ENCODE peak calls at places on chromosomes 1 and 21, in six cellular contexts. O is NCI-H1105 treated with DMSO at 0.1 percent for 48 hours; B is germinal center; L is H1; Z is naive thymus-derived CD8-positive, alpha-beta T cell; A is Calu3. W is an unnamed sample.
A peak's percentile ranks its signal among the peaks of the same experiment; 100 is the strongest.

GRCh38 chr1:92599184-92599583 is 112.5 kb upstream of the GFI1 start:
- DNase-seq in L (no peak), Z (peak; percentile 51), O (no peak), B (no peak), A (no peak), W (no peak)

GRCh38 chr1:11893907-11894251 is 32.3 kb downstream of the KIAA2013 start:
- DNase-seq in O (peak; percentile 62), L (peak; percentile 93), Z (peak; percentile 64), B (peak; percentile 87), A (peak; percentile 79), W (peak; percentile 69)

GRCh38 chr21:42939581-42940413 is 14.4 kb upstream of the ERVH48-1 start:
- DNase-seq in Z (no peak), B (no peak), L (no peak), O (no peak), A (peak; percentile 39), W (no peak)

GRCh38 chr1:31932491-31933316 is 5.5 kb downstream of the PTP4A2 start:
- DNase-seq in O (no peak), Z (no peak), L (no peak), A (no peak), B (no peak), W (no peak)

GRCh38 chr21:28142692-28143091 is 850.0 kb downstream of the LTN1 start:
- DNase-seq in O (no peak), B (no peak), A (no peak), Z (no peak), L (no peak), W (no peak)

GRCh38 chr1:235883261-235883927 is 16.7 kb upstream of the LYST start:
- DNase-seq in O (peak; percentile 35), Z (no peak), L (no peak), B (no peak), A (peak; percentile 75), W (no peak)

GRCh38 chr1:70156529-70157120 is 48.8 kb downstream of the LRRC40 start:
- DNase-seq in L (no peak), A (no peak), O (no peak), B (no peak), Z (no peak), W (no peak)

GRCh38 chr1:11501491-11501897 is 22.5 kb downstream of the DISP3 start:
- DNase-seq in B (no peak), O (no peak), Z (peak; percentile 8), L (no peak), A (no peak), W (no peak)

GRCh38 chr1:154940880-154941228 is 4.3 kb upstream of the PMVK start:
- DNase-seq in Z (no peak), A (no peak), O (no peak), L (no peak), B (no peak), W (no peak)

GRCh38 chr1:31704261-31705079 is 653 bp upstream of the COL16A1 start:
- DNase-seq in A (no peak), L (peak; percentile 62), Z (no peak), B (no peak), O (no peak), W (no peak)

GRCh38 chr1:88935522-88936222 is 44.3 kb upstream of the GTF2B start:
- DNase-seq in O (peak; percentile 62), A (peak; percentile 10), L (no peak), Z (peak; percentile 32), B (peak; percentile 33), W (no peak)

GRCh38 chr1:224922404-224923164 is 6.9 kb upstream of the DNAH14 start:
- DNase-seq in L (peak; percentile 54), B (peak; percentile 10), Z (peak; percentile 26), O (peak; percentile 73), A (peak; percentile 30), W (no peak)

GRCh38 chr1:226233293-226233692 is 9.8 kb downstream of the MIXL1 start:
- DNase-seq in B (peak; percentile 75), A (no peak), O (no peak), Z (no peak), L (no peak), W (no peak)

GRCh38 chr1:167095368-167095767 is 1.5 kb downstream of the STYXL2 start:
- DNase-seq in O (no peak), A (peak; percentile 37), Z (no peak), L (no peak), B (no peak), W (no peak)

W was measured in effector CD4-positive, alpha-beta T cell.